ENCODE peak calls at places on chromosomes 5 and 9, in nine cellular contexts. S is tibial nerve; K is CD8-positive, alpha-beta memory T cell; C is neuronal stem cell; Y is suprapubic skin; L is GM23248; E is upper lobe of right lung; D is esophagus squamous epithelium; Z is heart left ventricle. A is an unnamed sample. For H3K9me3, the result is how much of the 10 kb centered on the place peaks cover.

GRCh38 chr9:97803167-97804058 is 49.6 kb upstream of the FOXE1 start:
- DNase-seq in K (peak), Z (peak), Y (peak), E (peak), D (peak), C (peak), S (peak), L (peak), A (peak)

GRCh38 chr5:68591850-68592249 is 376.3 kb downstream of the PIK3R1 start:
- DNase-seq in D (no peak), S (no peak), E (no peak), Y (no peak), Z (no peak), C (no peak), L (no peak), K (no peak), A (no peak)

GRCh38 chr9:87267701-87268100 is 230.0 kb upstream of the DAPK1 start:
- DNase-seq in K (no peak), Y (peak), S (peak), L (peak), C (no peak), E (no peak), Z (peak), D (no peak), A (peak)

GRCh38 chr9:89465726-89466308 is 32.1 kb downstream of the SEMA4D start:
- DNase-seq in C (no peak), E (no peak), L (no peak), Z (no peak), K (no peak), Y (no peak), D (no peak), S (no peak), A (no peak)

GRCh38 chr9:122572456-122572855 is 10.7 kb downstream of the OR1L8 start:
- DNase-seq in S (no peak), Z (no peak), L (peak), D (no peak), K (no peak), C (no peak), Y (no peak), E (no peak), A (no peak)

GRCh38 chr5:158590936-158591863 is 508.5 kb downstream of the EBF1 start:
- DNase-seq in C (peak), K (no peak), Y (no peak), D (no peak), L (peak), S (peak), Z (no peak), E (no peak), A (peak)

GRCh38 chr9:77841739-77842386 is 189.7 kb downstream of the GNAQ start:
- DNase-seq in L (no peak), Y (no peak), D (no peak), S (no peak), K (no peak), E (no peak), C (no peak), Z (no peak), A (no peak)

GRCh38 chr9:107137495-107138202 is 145.4 kb upstream of the RAD23B start:
- DNase-seq in S (no peak), E (no peak), Y (no peak), L (peak), C (no peak), D (no peak), K (no peak), Z (no peak), A (no peak)

GRCh38 chr9:97365634-97366033 is 46.3 kb upstream of the TDRD7 start:
- DNase-seq in L (no peak), C (no peak), Z (no peak), S (no peak), D (no peak), K (no peak), E (no peak), Y (no peak), A (no peak)

GRCh38 chr9:4662989-4663792 is 1.1 kb downstream of the PLPP6 start:
- DNase-seq in C (no peak), E (no peak), S (no peak), Z (peak), L (peak), D (no peak), Y (no peak), K (no peak), A (no peak)

GRCh38 chr5:76820491-76820890 is 1.7 kb downstream of the F2RL1 start:
- DNase-seq in Z (no peak), Y (no peak), S (no peak), D (no peak), E (no peak), K (no peak), L (no peak), C (no peak), A (no peak)

GRCh38 chr9:85182381-85182780 is 512.9 kb downstream of the NTRK2 start:
- DNase-seq in C (no peak), K (no peak), Z (no peak), S (no peak), D (no peak), Y (no peak), E (no peak), L (no peak), A (no peak)

GRCh38 chr5:109921735-109922395 is 232.1 kb downstream of the MAN2A1 start:
- DNase-seq in L (no peak), Y (no peak), K (no peak), D (no peak), E (peak), C (no peak), S (no peak), Z (peak), A (no peak)

GRCh38 chr5:138712791-138713190 is 40.4 kb upstream of the CTNNA1 start:
- DNase-seq in K (no peak), Z (no peak), L (no peak), Y (no peak), E (no peak), C (no peak), D (no peak), S (no peak), A (no peak)

GRCh38 chr9:93592389-93593021 is 16.1 kb downstream of the PHF2 start:
- DNase-seq in D (no peak), S (no peak), Z (no peak), L (peak), Y (peak), E (no peak), K (no peak), C (no peak), A (no peak)

GRCh38 chr5:91129748-91130147 is 253.4 kb downstream of the ARRDC3 start:
- DNase-seq in K (no peak), Z (no peak), C (no peak), S (no peak), L (peak), D (no peak), Y (no peak), E (no peak), A (no peak)

GRCh38 chr9:16915126-16915831 is 44.8 kb upstream of the BNC2 start:
- DNase-seq in K (no peak), C (no peak), D (no peak), S (no peak), L (peak), Z (no peak), E (no peak), Y (no peak), A (no peak)

GRCh38 chr9:130872912-130873503 is 23.6 kb downstream of the QRFP start:
- DNase-seq in E (peak), D (no peak), Y (no peak), Z (peak), K (no peak), L (no peak), S (no peak), C (no peak), A (peak)

GRCh38 chr5:77152441-77152840 is 58.0 kb upstream of the PDE8B start:
- DNase-seq in E (no peak), C (no peak), D (no peak), K (no peak), Y (no peak), S (no peak), L (no peak), Z (no peak), A (no peak)

GRCh38 chr5:66179297-66180051 is 35.4 kb downstream of the SREK1 start:
- DNase-seq in D (no peak), E (no peak), S (no peak), C (no peak), L (no peak), Y (no peak), K (no peak), Z (no peak), A (no peak)

GRCh38 chr9:100204796-100205195 is 105.8 kb downstream of the INVS start:
- DNase-seq in K (no peak), L (no peak), Y (no peak), Z (no peak), E (no peak), D (no peak), S (no peak), C (no peak), A (no peak)

GRCh38 chr5:87541033-87541432 is 128.3 kb upstream of the CCNH start:
- DNase-seq in Z (peak), L (peak), D (no peak), E (no peak), K (no peak), S (peak), C (peak), Y (no peak), A (peak)

GRCh38 chr5:135253601-135254165 is 145.3 kb downstream of the MACROH2A1 start:
- DNase-seq in K (no peak), Z (no peak), L (no peak), E (no peak), Y (no peak), C (no peak), S (no peak), D (no peak), A (no peak)

GRCh38 chr9:115213777-115214428 is 95.9 kb upstream of the TNC start:
- DNase-seq in L (peak), C (no peak), S (peak), Z (peak), K (no peak), Y (no peak), D (no peak), E (no peak), A (no peak)

GRCh38 chr5:7190727-7191126 is 205.2 kb upstream of the ADCY2 start:
- DNase-seq in K (no peak), Z (no peak), C (no peak), D (no peak), Y (no peak), L (no peak), S (no peak), E (no peak), A (no peak)

GRCh38 chr9:133574791-133575672 is 34.2 kb downstream of the FAM163B start:
- DNase-seq in L (no peak), K (no peak), C (no peak), Z (no peak), D (no peak), E (no peak), S (no peak), Y (no peak), A (no peak)

GRCh38 chr9:129235931-129236331 is 57.9 kb upstream of the IER5L start:
- DNase-seq in L (no peak), D (no peak), C (no peak), E (peak), Y (no peak), S (no peak), K (peak), Z (peak), A (no peak)

GRCh38 chr9:40909821-40910220 is 218.7 kb downstream of the FOXD4L6 start:
- DNase-seq in Y (no peak), L (no peak), D (no peak), Z (no peak), C (no peak), S (no peak), K (no peak), E (no peak), A (no peak)
- H3K9me3 ChIP-seq in Y (half or more), L (under half), D (under half), Z (half or more), C (under half), S (under half), K (half or more), E (half or more), A (half or more)

DNA sequence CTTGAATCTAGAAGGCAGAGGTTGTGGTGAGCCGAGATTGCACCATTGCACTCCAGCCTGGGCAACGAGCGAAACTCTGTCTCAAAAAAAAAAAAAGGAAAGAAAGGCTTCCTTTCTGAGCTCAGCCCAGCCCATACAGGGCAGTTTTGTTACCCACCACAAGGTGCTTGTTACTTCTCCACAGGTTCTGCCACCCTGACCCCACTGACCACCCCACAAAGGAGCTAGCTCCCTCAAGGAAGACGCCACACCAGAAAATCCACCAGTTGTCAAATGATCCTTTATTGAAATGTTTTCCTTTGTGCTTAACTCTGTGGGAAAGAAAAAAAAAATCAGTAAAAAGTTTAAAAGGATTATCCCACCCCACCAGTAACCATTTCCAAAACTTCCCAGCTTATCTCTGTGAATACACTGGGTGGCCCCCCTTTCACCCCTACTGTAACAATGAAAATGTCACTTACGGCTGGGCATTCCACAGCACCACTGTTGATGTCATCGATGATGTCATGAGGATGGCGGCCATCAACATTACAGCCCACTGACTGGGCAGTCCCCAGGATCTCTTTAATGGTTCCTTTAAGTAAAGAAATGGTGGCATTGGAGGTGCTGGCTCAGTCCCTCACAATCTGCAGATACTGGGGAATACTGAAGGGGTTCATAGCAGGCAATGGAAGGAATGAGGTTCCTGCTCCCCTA is 3.6 kb downstream of the RPL12 start:
- DNase-seq in E (no peak), Y (no peak), C (no peak), K (no peak), D (no peak), S (no peak), L (peak), Z (no peak), A (no peak)
- H3K4me3 ChIP-seq in E (no peak), Y (no peak), C (no peak), K (no peak), D (no peak), S (no peak), L (no peak), Z (no peak), A (no peak)

DNA sequence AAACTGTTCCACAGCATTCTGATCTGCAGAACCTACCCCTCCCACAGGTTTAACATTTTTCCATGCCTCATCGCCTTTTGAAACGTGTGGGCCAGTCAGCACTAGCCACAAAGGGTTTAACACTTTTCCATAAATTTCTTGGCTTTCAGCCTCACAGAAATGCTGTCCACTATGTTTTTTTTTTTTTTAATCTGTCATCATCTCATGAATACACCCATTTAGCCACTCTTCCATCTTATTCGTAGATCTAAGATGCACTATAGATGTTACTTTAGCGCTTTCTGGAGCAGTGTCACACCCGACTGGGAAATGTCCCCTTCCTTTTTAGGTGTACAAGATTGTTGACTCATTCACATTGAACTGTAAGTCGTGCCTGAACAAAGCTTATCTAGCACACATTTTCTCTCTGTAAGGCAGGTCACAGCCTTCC is 62.3 kb downstream of the GCNT1 start:
- DNase-seq in Z (no peak), S (no peak), D (no peak), K (no peak), Y (no peak), L (no peak), E (no peak), C (no peak), A (no peak)
- H3K27ac ChIP-seq in Z (no peak), S (no peak), D (no peak), K (no peak), Y (no peak), L (no peak), E (no peak), C (no peak), A (no peak)

GRCh38 chr9:135002336-135002735 is 84.6 kb upstream of the FCN1 start:
- DNase-seq in S (no peak), K (no peak), E (peak), C (no peak), L (no peak), Z (no peak), D (no peak), Y (no peak), A (no peak)

GRCh38 chr9:135004772-135005171 is 82.7 kb upstream of the OLFM1 start:
- DNase-seq in L (no peak), D (no peak), Z (no peak), S (no peak), K (no peak), C (no peak), E (no peak), Y (no peak), A (no peak)

GRCh38 chr9:135000647-135001245 is 83.0 kb upstream of the FCN1 start:
- DNase-seq in L (no peak), C (no peak), S (no peak), E (peak), Z (no peak), K (no peak), D (no peak), Y (no peak), A (no peak)

GRCh38 chr9:134996591-134997530 is 79.1 kb upstream of the FCN1 start:
- DNase-seq in Y (peak), D (no peak), L (no peak), S (no peak), K (no peak), Z (no peak), C (no peak), E (peak), A (no peak)

DNA sequence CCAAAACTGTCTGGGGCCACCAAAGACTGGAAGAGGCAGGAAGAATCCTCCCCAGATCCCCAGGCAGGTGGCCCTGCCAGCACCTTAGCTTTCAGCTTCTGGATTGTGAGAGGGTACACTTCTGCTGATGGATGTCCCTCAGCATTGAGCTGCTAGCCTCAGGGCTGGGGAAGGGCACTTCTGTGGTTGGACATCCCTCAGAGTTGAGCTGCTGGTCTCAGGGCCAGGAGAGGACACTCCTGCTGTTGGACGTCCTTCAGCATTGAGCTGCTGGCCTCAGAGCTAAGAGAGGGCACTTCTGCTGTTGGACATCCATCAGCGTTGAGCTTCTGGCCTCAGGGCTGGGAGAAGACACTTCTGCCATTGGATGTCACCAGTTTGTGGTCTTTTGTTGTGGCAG is 83.8 kb upstream of the FCN1 start:
- DNase-seq in K (no peak), L (no peak), Y (no peak), C (no peak), D (no peak), S (no peak), E (peak), Z (no peak), A (no peak)
- H3K9me3 ChIP-seq in K (under half), L (under half), Y (under half), C (under half), D (under half), S (under half), E (under half), Z (under half), A (under half)

GRCh38 chr5:127072861-127073846 is at the start of gene C5orf63:
- DNase-seq in S (no peak), K (peak), Y (peak), L (peak), C (no peak), E (peak), D (no peak), Z (peak), A (peak)
- H3K4me3 ChIP-seq in S (peak), K (peak), Y (peak), L (peak), C (peak), E (peak), D (peak), Z (peak), A (peak)

GRCh38 chr5:9534881-9535517 is 10.9 kb downstream of the SEMA5A start:
- DNase-seq in C (no peak), Z (peak), L (no peak), S (no peak), Y (no peak), D (no peak), K (no peak), E (no peak), A (no peak)

GRCh38 chr5:9537223-9538141 is 8.4 kb downstream of the SEMA5A start:
- DNase-seq in S (no peak), Y (no peak), K (no peak), Z (no peak), L (no peak), E (no peak), D (no peak), C (no peak), A (no peak)

GRCh38 chr5:9536717-9537116 is 9.2 kb downstream of the SEMA5A start:
- DNase-seq in C (no peak), K (no peak), Z (peak), D (no peak), S (no peak), Y (no peak), E (no peak), L (no peak), A (no peak)

GRCh38 chr5:9533096-9533495 is 12.8 kb downstream of the SEMA5A start:
- DNase-seq in D (no peak), L (no peak), K (no peak), Y (no peak), S (no peak), Z (no peak), C (no peak), E (no peak), A (no peak)

GRCh38 chr5:9533577-9534334 is 12.1 kb downstream of the SEMA5A start:
- DNase-seq in C (no peak), E (no peak), K (no peak), D (no peak), Z (no peak), Y (no peak), S (no peak), L (no peak), A (no peak)
- H3K27ac ChIP-seq in C (peak), E (no peak), K (no peak), D (no peak), Z (peak), Y (no peak), S (no peak), L (no peak), A (no peak)

GRCh38 chr5:180848878-180849277 is 12.2 kb downstream of the ZFP62 start:
- DNase-seq in Z (no peak), Y (no peak), K (no peak), C (no peak), D (no peak), S (no peak), L (no peak), E (no peak), A (no peak)

GRCh38 chr5:180848265-180848664 is 12.8 kb downstream of the ZFP62 start:
- DNase-seq in Y (no peak), C (no peak), E (no peak), S (no peak), Z (no peak), L (no peak), D (no peak), K (no peak), A (no peak)

GRCh38 chr5:180850434-180851078 is 10.5 kb downstream of the ZFP62 start:
- DNase-seq in C (no peak), K (no peak), Y (no peak), D (no peak), L (no peak), Z (no peak), S (no peak), E (no peak), A (no peak)

GRCh38 chr5:180852510-180852909 is 8.6 kb downstream of the ZFP62 start:
- DNase-seq in K (no peak), D (no peak), C (no peak), S (no peak), Y (no peak), Z (no peak), E (no peak), L (peak), A (no peak)

GRCh38 chr5:180849827-180850226 is 11.2 kb downstream of the ZFP62 start:
- DNase-seq in E (no peak), K (no peak), L (no peak), Y (no peak), C (no peak), D (no peak), S (no peak), Z (no peak), A (no peak)
- H3K9me3 ChIP-seq in E (under half), K (under half), L (under half), Y (under half), C (half or more), D (under half), S (under half), Z (under half), A (under half)

GRCh38 chr9:127776195-127776918 is 2.1 kb downstream of the SH2D3C start:
- DNase-seq in L (no peak), K (peak), Z (no peak), D (no peak), Y (no peak), S (no peak), C (no peak), E (peak), A (no peak)
- H3K4me3 ChIP-seq in L (no peak), K (peak), Z (peak), D (peak), Y (peak), S (no peak), C (no peak), E (peak), A (no peak)

A was measured in tibial artery.